ENCODE peak calls at places on chromosomes 6 and 20, in five cellular contexts. I, P, W, D and Q are unnamed samples.

GRCh38 chr20:41654884-41655283 is 36.7 kb upstream of the CHD6 start:
- DNase-seq in I (no peak), P (no peak), W (no peak), D (peak; percentile 27), Q (no peak)

GRCh38 chr6:75824160-75824559 is 75.1 kb downstream of the MYO6 start:
- DNase-seq in I (no peak), P (no peak), W (no peak), D (no peak), Q (no peak)

GRCh38 chr20:2619961-2620595 is 32.4 kb upstream of the NOP56 start:
- DNase-seq in I (no peak), P (no peak), W (no peak), D (peak; percentile 19), Q (no peak)

GRCh38 chr6:27213544-27214125 is 33.9 kb upstream of the PRSS16 start:
- DNase-seq in I (no peak), P (peak; percentile 51), W (peak; percentile 41), D (peak; percentile 22), Q (no peak)

GRCh38 chr20:58071991-58072390 is 156.5 kb downstream of the ANKRD60 start:
- DNase-seq in I (no peak), P (no peak), W (no peak), D (no peak), Q (no peak)

GRCh38 chr6:22737331-22737730 is 168.0 kb downstream of the HDGFL1 start:
- DNase-seq in I (no peak), P (peak; percentile 36), W (peak; percentile 21), D (peak; percentile 29), Q (no peak)

GRCh38 chr20:3238616-3239025 is 369 bp downstream of the SLC4A11 start:
- DNase-seq in I (no peak), P (peak; percentile 51), W (peak; percentile 4), D (peak; percentile 66), Q (peak; percentile 85)

GRCh38 chr20:36308986-36309385 is 2.8 kb downstream of the DLGAP4 start:
- DNase-seq in I (no peak), P (peak; percentile 3), W (no peak), D (no peak), Q (no peak)

GRCh38 chr20:48025061-48025515 is 239.8 kb upstream of the SULF2 start:
- DNase-seq in I (no peak), P (no peak), W (peak; percentile 9), D (peak; percentile 92), Q (no peak)

GRCh38 chr6:54981647-54982046 is 135.1 kb downstream of the FAM83B start:
- DNase-seq in I (no peak), P (no peak), W (peak; percentile 73), D (peak; percentile 14), Q (no peak)

GRCh38 chr6:131792091-131792496 is 15.7 kb upstream of the ENPP1 start:
- DNase-seq in I (no peak), P (no peak), W (peak; percentile 5), D (peak; percentile 55), Q (no peak)

GRCh38 chr6:1230689-1231605 is 81.0 kb upstream of the FOXQ1 start:
- DNase-seq in I (no peak), P (no peak), W (no peak), D (no peak), Q (no peak)

GRCh38 chr6:167151648-167152047 is 6.1 kb downstream of the GPR31 start:
- DNase-seq in I (no peak), P (no peak), W (no peak), D (no peak), Q (no peak)

GRCh38 chr6:42045538-42046460 is 4.5 kb upstream of the TAF8 start:
- DNase-seq in I (peak; percentile 41), P (peak; percentile 42), W (peak; percentile 89), D (peak; percentile 45), Q (peak; percentile 94)

GRCh38 chr6:143176090-143177021 is 115.7 kb downstream of the AIG1 start:
- DNase-seq in I (no peak), P (no peak), W (peak; percentile 89), D (peak; percentile 90), Q (peak; percentile 24)

GRCh38 chr20:47784599-47785320 is 521 bp downstream of the SULF2 start:
- DNase-seq in I (no peak), P (peak; percentile 65), W (peak; percentile 45), D (peak; percentile 54), Q (peak; percentile 82)

GRCh38 chr6:19737968-19738367 is 99.2 kb upstream of the ID4 start:
- DNase-seq in I (no peak), P (no peak), W (no peak), D (no peak), Q (no peak)

GRCh38 chr6:14676084-14676483 is 558.5 kb downstream of the CD83 start:
- DNase-seq in I (no peak), P (no peak), W (no peak), D (peak; percentile 77), Q (no peak)

GRCh38 chr6:149409617-149410016 is 9.6 kb downstream of the SUMO4 start:
- DNase-seq in I (no peak), P (no peak), W (no peak), D (no peak), Q (no peak)

GRCh38 chr20:50144362-50144761 is 9.2 kb downstream of the PEDS1 start:
- DNase-seq in I (no peak), P (no peak), W (peak; percentile 96), D (peak; percentile 99), Q (peak; percentile 60)

GRCh38 chr20:63626424-63627128 is at the start of gene GMEB2:
- DNase-seq in I (peak; percentile 82), P (peak; percentile 75), W (peak; percentile 57), D (no peak), Q (peak; percentile 92)

GRCh38 chr6:137764464-137764863 is 102.6 kb upstream of the TNFAIP3 start:
- DNase-seq in I (no peak), P (no peak), W (peak; percentile 91), D (peak; percentile 77), Q (no peak)

GRCh38 chr6:22470454-22471368 is 98.7 kb upstream of the HDGFL1 start:
- DNase-seq in I (no peak), P (peak; percentile 13), W (peak; percentile 32), D (peak; percentile 38), Q (peak; percentile 55)

GRCh38 chr6:133997267-133997666 is 44.2 kb downstream of the TBPL1 start:
- DNase-seq in I (no peak), P (no peak), W (no peak), D (no peak), Q (no peak)

GRCh38 chr6:134074151-134074712 is 21.8 kb upstream of the SLC2A12 start:
- DNase-seq in I (no peak), P (no peak), W (no peak), D (no peak), Q (no peak)